ENCODE peak calls at places on chromosomes 3 and 15, in five cellular contexts. K is fibroblast of lung; P is HEK293T; J is activated naive CD8-positive, alpha-beta T cell treated with anti-CD3 and anti-CD28 coated beads, Interleukin-2, amount 50 U/mL, for 16 hours; H is neural progenitor cell. Q is an unnamed sample.

GRCh38 chr3:122245513-122246174 is 62.2 kb downstream of the CASR start:
- DNase-seq in K (no peak), P (no peak), J (no peak), H (no peak), Q (no peak)

GRCh38 chr3:131540821-131541220 is 38.0 kb upstream of the MRPL3 start:
- DNase-seq in K (no peak), P (no peak), J (no peak), H (no peak), Q (no peak)

GRCh38 chr15:57941816-57942215 is 123.7 kb downstream of the ALDH1A2 start:
- DNase-seq in K (no peak), P (no peak), J (no peak), H (no peak), Q (no peak)

GRCh38 chr3:86830566-86830965 is 160.4 kb downstream of the VGLL3 start:
- DNase-seq in K (peak), P (no peak), J (no peak), H (no peak), Q (no peak)

GRCh38 chr15:67690936-67691335 is 134.4 kb upstream of the SKOR1 start:
- DNase-seq in K (peak), P (no peak), J (no peak), H (no peak), Q (no peak)

GRCh38 chr3:42691861-42692666 is 6.7 kb downstream of the KLHL40 start:
- DNase-seq in K (no peak), P (no peak), J (no peak), H (no peak), Q (no peak)

GRCh38 chr3:8625991-8626390 is 18.6 kb downstream of the SSUH2 start:
- DNase-seq in K (no peak), P (no peak), J (no peak), H (no peak), Q (no peak)

GRCh38 chr15:100328796-100329195 is 13.0 kb downstream of the ADAMTS17 start:
- DNase-seq in K (no peak), P (no peak), J (no peak), H (no peak), Q (no peak)

GRCh38 chr15:51359981-51360380 is 18.5 kb downstream of the GLDN start:
- DNase-seq in K (no peak), P (no peak), J (no peak), H (no peak), Q (no peak)

GRCh38 chr3:84573962-84574361 is 384.8 kb upstream of the CADM2 start:
- DNase-seq in K (no peak), P (no peak), J (no peak), H (no peak), Q (no peak)

GRCh38 chr3:48856469-48856868 is 8.8 kb upstream of the PRKAR2A start:
- DNase-seq in K (no peak), P (no peak), J (no peak), H (peak), Q (no peak)

GRCh38 chr3:156304406-156304805 is 184.0 kb downstream of the KCNAB1 start:
- DNase-seq in K (peak), P (no peak), J (no peak), H (no peak), Q (no peak)

GRCh38 chr15:40722354-40722753 is 27.4 kb downstream of the RAD51 start:
- DNase-seq in K (no peak), P (no peak), J (no peak), H (no peak), Q (no peak)

GRCh38 chr15:23567921-23568320 is 2.4 kb downstream of the MKRN3 start:
- DNase-seq in K (no peak), P (no peak), J (no peak), H (no peak), Q (no peak)

GRCh38 chr3:37861540-37862051 is at the start of gene CTDSPL:
- DNase-seq in K (peak), P (peak), J (no peak), H (peak), Q (no peak)

GRCh38 chr3:168284728-168285127 is 189.0 kb upstream of the GOLIM4 start:
- DNase-seq in K (no peak), P (no peak), J (no peak), H (no peak), Q (no peak)

GRCh38 chr3:171851685-171852084 is 8.5 kb downstream of the TMEM212 start:
- DNase-seq in K (peak), P (no peak), J (no peak), H (no peak), Q (no peak)

GRCh38 chr15:89680282-89680873 is 1.2 kb upstream of the PLIN1 start:
- DNase-seq in K (peak), P (no peak), J (no peak), H (no peak), Q (no peak)

GRCh38 chr15:71755571-71755970 is 54.8 kb upstream of the NR2E3 start:
- DNase-seq in K (no peak), P (no peak), J (no peak), H (no peak), Q (no peak)

GRCh38 chr3:19526071-19526470 is 377.8 kb downstream of the KCNH8 start:
- DNase-seq in K (no peak), P (no peak), J (no peak), H (no peak), Q (no peak)

GRCh38 chr3:78645628-78646310 is 1122.0 kb downstream of the ROBO1 start:
- DNase-seq in K (peak), P (peak), J (no peak), H (peak), Q (no peak)

GRCh38 chr15:99706557-99707303 is 26.5 kb downstream of the LYSMD4 start:
- DNase-seq in K (no peak), P (no peak), J (no peak), H (no peak), Q (no peak)

GRCh38 chr3:74537164-74537563 is 77.3 kb downstream of the CNTN3 start:
- DNase-seq in K (peak), P (no peak), J (no peak), H (no peak), Q (no peak)

GRCh38 chr3:130905551-130905950 is 11.7 kb downstream of the ATP2C1 start:
- DNase-seq in K (peak), P (no peak), J (no peak), H (no peak), Q (no peak)

GRCh38 chr3:70832035-70832795 is 519.8 kb upstream of the MDFIC2 start:
- DNase-seq in K (peak), P (no peak), J (no peak), H (no peak), Q (no peak)

GRCh38 chr15:89101302-89102191 is 13.3 kb downstream of the ABHD2 start:
- DNase-seq in K (peak), P (no peak), J (no peak), H (no peak), Q (no peak)

GRCh38 chr15:29070471-29071192 is 184.9 kb downstream of the APBA2 start:
- DNase-seq in K (no peak), P (no peak), J (no peak), H (no peak), Q (no peak)

GRCh38 chr3:61926913-61927312 is 365.5 kb downstream of the PTPRG start:
- DNase-seq in K (peak), P (no peak), J (no peak), H (no peak), Q (no peak)

GRCh38 chr3:171230857-171231256 is 204.3 kb upstream of the SLC2A2 start:
- DNase-seq in K (no peak), P (no peak), J (no peak), H (no peak), Q (no peak)

GRCh38 chr3:4906107-4906621 is 73.1 kb upstream of the BHLHE40 start:
- DNase-seq in K (peak), P (no peak), J (no peak), H (peak), Q (no peak)